ENCODE peak calls at places on chromosome 22, in six cellular contexts. I, X, W, J, R and T are unnamed samples.

GRCh38 chr22:46728470-46728869 is 9.6 kb downstream of the CERK start:
- DNase-seq in J (no peak), X (no peak), R (no peak), W (no peak), I (no peak), T (no peak)

GRCh38 chr22:19568337-19569311 is 44.4 kb upstream of the CLDN5 start:
- DNase-seq in W (peak), R (no peak), I (no peak), J (no peak), X (no peak), T (no peak)

GRCh38 chr22:27216444-27216843 is 559.1 kb downstream of the MIAT start:
- DNase-seq in X (no peak), J (no peak), R (no peak), I (no peak), W (no peak), T (no peak)

GRCh38 chr22:45880091-45880651 is 96.8 kb downstream of the WNT7B start:
- DNase-seq in I (no peak), W (no peak), X (no peak), J (peak), R (no peak), T (no peak)

GRCh38 chr22:21594865-21595452 is 27.4 kb downstream of the UBE2L3 start:
- DNase-seq in J (no peak), R (no peak), W (no peak), I (no peak), X (no peak), T (no peak)

GRCh38 chr22:46068908-46069481 is 81.3 kb upstream of the PPARA start:
- DNase-seq in X (no peak), W (peak), I (no peak), J (peak), R (no peak), T (peak)

GRCh38 chr22:27107824-27108223 is 450.4 kb downstream of the MIAT start:
- DNase-seq in J (peak), R (no peak), I (no peak), W (peak), X (peak), T (peak)

GRCh38 chr22:29811377-29811776 is 26.7 kb downstream of the ASCC2 start:
- DNase-seq in J (no peak), X (no peak), W (no peak), R (no peak), I (no peak), T (peak)

GRCh38 chr22:19567383-19568009 is 43.3 kb upstream of the CLDN5 start:
- DNase-seq in R (no peak), W (no peak), I (no peak), X (no peak), J (no peak), T (no peak)

GRCh38 chr22:21936151-21936778 is 16.4 kb downstream of the PPM1F start:
- DNase-seq in J (no peak), R (no peak), I (no peak), X (no peak), W (peak), T (no peak)

GRCh38 chr22:44648821-44649566 is 53.0 kb upstream of the PRR5 start:
- DNase-seq in R (no peak), I (no peak), J (peak), W (peak), X (no peak), T (no peak)

GRCh38 chr22:35544189-35544588 is 3.6 kb downstream of the RASD2 start:
- DNase-seq in J (no peak), X (no peak), R (no peak), W (no peak), I (no peak), T (no peak)

GRCh38 chr22:22909605-22910271 is 22.1 kb downstream of the IGLL5 start:
- DNase-seq in R (no peak), X (no peak), I (no peak), W (no peak), J (no peak), T (no peak)

GRCh38 chr22:27146871-27147591 is 489.6 kb downstream of the MIAT start:
- DNase-seq in I (no peak), X (no peak), R (no peak), W (no peak), J (no peak), T (no peak)

GRCh38 chr22:38706101-38706884 is 549 bp downstream of the GTPBP1 start:
- DNase-seq in R (no peak), I (no peak), J (peak), W (peak), X (peak), T (peak)

GRCh38 chr22:25030636-25031035 is 78.1 kb downstream of the KIAA1671 start:
- DNase-seq in W (no peak), R (no peak), X (no peak), J (no peak), I (no peak), T (no peak)

GRCh38 chr22:18136563-18137320 is 13.2 kb upstream of the USP18 start:
- DNase-seq in X (no peak), R (no peak), W (no peak), J (no peak), I (no peak), T (no peak)

GRCh38 chr22:36374603-36375024 is 13.2 kb downstream of the MYH9 start:
- DNase-seq in I (no peak), W (peak), X (no peak), J (no peak), R (no peak), T (peak)

GRCh38 chr22:31933406-31933805 is 10.9 kb upstream of the YWHAH start:
- DNase-seq in J (no peak), W (no peak), R (no peak), X (no peak), I (no peak), T (no peak)